ENCODE peak calls at places on chromosomes 11 and 22, in ten cellular contexts. K, V, S, I, N, X, E, Q, P and G are unnamed samples.

GRCh38 chr11:420054-420910 is 5.5 kb upstream of the SIGIRR start:
- DNase-seq in Q (no peak), E (no peak), X (no peak), N (no peak), V (peak), K (no peak), I (no peak), S (no peak), P (peak), G (no peak)

GRCh38 chr11:117380676-117381075 is 53.0 kb downstream of the CEP164 start:
- DNase-seq in E (no peak), N (no peak), X (no peak), Q (no peak), P (no peak), S (no peak), K (no peak), I (no peak), V (no peak), G (no peak)

GRCh38 chr22:23067691-23068090 is 2.6 kb upstream of the GNAZ start:
- DNase-seq in N (no peak), V (no peak), P (no peak), S (peak), X (no peak), K (no peak), E (no peak), I (peak), Q (no peak), G (no peak)

GRCh38 chr22:19801340-19802000 is 40.9 kb downstream of the TBX1 start:
- DNase-seq in I (no peak), N (no peak), Q (no peak), V (no peak), X (no peak), P (no peak), K (no peak), S (no peak), E (no peak), G (no peak)

GRCh38 chr11:117559698-117560097 is 232.0 kb downstream of the CEP164 start:
- DNase-seq in S (no peak), X (no peak), V (no peak), P (no peak), E (no peak), K (no peak), N (no peak), Q (no peak), I (no peak), G (no peak)

GRCh38 chr11:14081541-14082211 is 119.2 kb downstream of the SPON1 start:
- DNase-seq in S (no peak), Q (no peak), V (no peak), I (no peak), E (no peak), P (no peak), N (no peak), K (no peak), X (no peak), G (no peak)

GRCh38 chr22:44975444-44976262 is 34.2 kb downstream of the PHF21B start:
- DNase-seq in X (peak), Q (peak), S (peak), N (peak), K (peak), V (peak), I (peak), E (peak), P (peak), G (peak)

GRCh38 chr22:45096256-45096907 is 67.3 kb upstream of the NUP50 start:
- DNase-seq in Q (peak), E (peak), V (peak), K (peak), N (peak), P (peak), S (peak), X (peak), I (peak), G (peak)

GRCh38 chr11:107689317-107690202 is 22.3 kb downstream of the SLN start:
- DNase-seq in S (peak), X (peak), V (peak), K (no peak), Q (peak), N (peak), I (peak), E (peak), P (peak), G (peak)

GRCh38 chr11:133619973-133620372 is 87.7 kb upstream of the OPCML start:
- DNase-seq in N (no peak), Q (no peak), I (no peak), V (no peak), K (no peak), S (no peak), P (no peak), E (no peak), X (no peak), G (no peak)

GRCh38 chr11:115580416-115580815 is 76.2 kb upstream of the CADM1 start:
- DNase-seq in S (no peak), K (no peak), V (no peak), X (no peak), Q (no peak), I (no peak), E (no peak), P (no peak), N (no peak), G (no peak)

GRCh38 chr22:27135582-27135981 is 478.2 kb downstream of the MIAT start:
- DNase-seq in K (peak), N (no peak), V (no peak), Q (no peak), S (no peak), I (no peak), X (peak), P (no peak), E (no peak), G (no peak)

GRCh38 chr11:32006799-32007388 is 84.0 kb upstream of the RCN1 start:
- DNase-seq in P (peak), Q (peak), V (no peak), K (peak), I (no peak), E (no peak), S (no peak), X (peak), N (no peak), G (no peak)

GRCh38 chr22:30743257-30744020 is 48.8 kb downstream of the OSBP2 start:
- DNase-seq in I (no peak), V (no peak), S (no peak), N (no peak), X (no peak), P (no peak), K (no peak), Q (no peak), E (no peak), G (no peak)

GRCh38 chr11:131595812-131596211 is 225.4 kb downstream of the NTM start:
- DNase-seq in P (no peak), K (no peak), E (no peak), X (no peak), V (no peak), I (no peak), S (no peak), N (no peak), Q (no peak), G (no peak)

GRCh38 chr11:114304065-114304464 is 7.9 kb downstream of the NNMT start:
- DNase-seq in S (no peak), Q (no peak), V (no peak), P (no peak), X (no peak), N (no peak), I (no peak), E (no peak), K (no peak), G (no peak)

GRCh38 chr11:114304969-114305368 is 8.8 kb downstream of the NNMT start:
- DNase-seq in K (no peak), V (no peak), E (no peak), P (no peak), I (no peak), Q (no peak), X (no peak), N (no peak), S (no peak), G (no peak)

GRCh38 chr11:114302663-114303062 is 6.5 kb downstream of the NNMT start:
- DNase-seq in V (no peak), P (no peak), E (no peak), Q (no peak), I (no peak), N (no peak), S (no peak), K (no peak), X (no peak), G (no peak)

GRCh38 chr11:114301088-114301487 is 4.9 kb downstream of the NNMT start:
- DNase-seq in K (no peak), V (no peak), Q (no peak), S (no peak), I (no peak), X (no peak), N (no peak), E (no peak), P (no peak), G (no peak)

DNA sequence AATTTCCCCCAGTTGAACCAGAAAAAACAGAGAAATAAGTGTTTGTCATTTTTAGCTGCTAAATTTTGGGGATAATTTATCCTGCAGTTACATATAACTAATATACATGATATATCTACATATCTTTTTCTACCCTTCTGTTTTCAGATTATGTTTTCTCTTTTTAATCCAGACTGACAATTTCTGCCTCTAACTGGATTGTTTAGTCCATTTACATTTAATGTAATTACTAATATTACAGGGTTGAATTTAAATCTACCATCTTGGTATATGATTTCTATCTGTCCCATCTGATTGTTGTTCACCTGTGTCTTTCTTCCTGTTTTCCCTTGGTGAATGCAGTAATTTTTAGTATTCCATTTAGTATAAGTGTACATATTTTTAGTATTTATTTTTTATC is 5.7 kb downstream of the NNMT start:
- DNase-seq in V (no peak), S (no peak), E (no peak), P (no peak), Q (no peak), I (no peak), X (no peak), K (no peak), N (no peak), G (no peak)
- TF ChIP-seq POLR2A in V (no peak), S (no peak), E (no peak), P (no peak), Q (no peak), I (no peak), X (no peak), K (no peak), N (no peak), G (no peak)

GRCh38 chr22:37317698-37318210 is 35.4 kb downstream of the CYTH4 start:
- DNase-seq in Q (no peak), P (no peak), N (no peak), K (no peak), E (no peak), X (no peak), V (no peak), S (no peak), I (no peak), G (no peak)
- TF ChIP-seq POLR2A in Q (no peak), P (no peak), N (no peak), K (no peak), E (no peak), X (no peak), V (no peak), S (no peak), I (no peak), G (no peak)

GRCh38 chr22:50530857-50531545 is 1.2 kb upstream of the TYMP start:
- DNase-seq in I (peak), P (peak), X (peak), N (peak), S (peak), Q (no peak), V (no peak), K (no peak), E (peak), G (peak)

GRCh38 chr22:50530280-50530856 is 556 bp upstream of the TYMP start:
- DNase-seq in K (no peak), X (peak), E (peak), Q (no peak), I (peak), P (peak), N (peak), S (peak), V (peak), G (peak)

GRCh38 chr22:50527921-50528681 is 1.7 kb downstream of the TYMP start:
- DNase-seq in E (no peak), I (no peak), Q (no peak), S (no peak), V (no peak), X (no peak), N (no peak), P (no peak), K (no peak), G (no peak)

GRCh38 chr22:50528682-50529415 is 963 bp downstream of the TYMP start:
- DNase-seq in E (no peak), S (no peak), N (no peak), P (no peak), K (no peak), V (no peak), X (no peak), I (no peak), Q (no peak), G (no peak)

DNA sequence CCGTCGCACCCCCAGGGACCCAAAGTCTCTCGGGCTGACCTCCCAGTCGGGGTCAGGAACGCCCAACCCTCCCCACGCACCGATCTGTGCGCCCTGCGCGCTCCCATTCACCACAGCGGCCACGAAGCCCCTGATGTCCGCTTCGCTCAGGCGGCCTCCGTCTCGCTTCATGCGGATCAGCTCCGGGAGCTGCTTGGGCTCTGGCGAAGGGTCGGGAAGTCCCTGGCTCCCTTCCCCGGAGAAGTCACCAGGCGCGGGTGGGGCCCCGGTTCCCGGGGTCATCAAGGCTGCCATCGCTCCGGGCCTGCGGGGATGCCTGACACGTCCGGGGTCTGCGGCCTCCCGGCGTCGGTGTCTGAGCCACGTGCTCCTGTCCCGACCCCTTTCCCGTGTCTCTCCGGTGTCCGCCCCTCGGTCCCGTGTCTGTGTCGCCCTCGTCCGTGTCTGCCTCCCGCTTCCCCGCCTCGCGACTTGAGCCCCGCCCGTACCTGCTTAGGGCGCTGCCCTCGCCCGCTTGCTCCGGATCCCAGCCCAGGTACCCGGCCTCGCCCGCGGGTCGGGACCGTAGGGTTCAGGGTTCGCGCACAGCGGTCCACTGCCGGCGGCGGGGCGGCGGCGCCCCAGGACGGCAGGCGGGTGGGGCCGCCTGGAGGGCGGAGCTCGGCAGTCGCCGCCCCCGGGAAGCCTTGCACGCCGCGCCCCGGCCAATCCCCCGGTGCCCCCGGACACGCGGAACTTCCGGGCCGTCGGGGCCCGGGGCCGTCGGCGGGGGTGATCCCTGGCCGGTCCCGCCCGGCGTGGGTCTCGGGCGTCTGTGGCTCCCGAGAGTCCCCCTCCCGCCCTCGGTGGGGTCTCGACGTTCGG is at the start of gene TYMP:
- DNase-seq in V (no peak), S (peak), N (peak), E (peak), P (peak), I (peak), X (no peak), K (no peak), Q (no peak), G (peak)
- TF ChIP-seq POLR2A in V (no peak), S (no peak), N (no peak), E (peak), P (peak), I (peak), X (no peak), K (no peak), Q (no peak), G (peak)

DNA sequence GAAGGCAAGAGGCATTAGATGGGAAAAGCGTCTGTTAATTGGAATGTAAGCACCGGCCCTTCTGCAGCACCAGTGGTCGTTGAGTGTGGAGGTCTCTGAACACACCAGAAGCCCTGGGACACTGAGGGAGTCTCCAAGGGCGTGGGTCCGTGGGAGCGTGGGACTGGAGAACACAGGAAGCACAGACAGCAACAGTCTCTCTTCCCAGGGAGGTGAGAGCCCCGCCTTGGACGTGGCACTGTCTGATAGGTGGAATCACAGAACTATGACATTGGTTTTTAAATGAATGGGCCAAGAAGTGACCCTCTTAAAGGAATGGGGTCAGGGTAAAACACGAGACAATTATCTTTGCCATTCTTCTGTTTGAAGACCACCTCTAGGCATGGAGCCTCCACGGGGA is 28.1 kb upstream of the BID start:
- DNase-seq in P (no peak), N (no peak), X (no peak), V (no peak), E (no peak), Q (no peak), I (no peak), S (no peak), K (no peak), G (no peak)
- TF ChIP-seq POLR2A in P (no peak), N (no peak), X (no peak), V (no peak), E (no peak), Q (no peak), I (no peak), S (no peak), K (no peak), G (no peak)

GRCh38 chr11:8290122-8290810 is 26.6 kb upstream of the LMO1 start:
- DNase-seq in P (no peak), X (no peak), Q (no peak), E (no peak), V (no peak), K (no peak), N (no peak), S (no peak), I (no peak), G (no peak)

GRCh38 chr11:8288824-8289223 is 25.1 kb upstream of the LMO1 start:
- DNase-seq in S (no peak), P (no peak), E (no peak), V (no peak), Q (no peak), N (no peak), I (peak), X (no peak), K (no peak), G (no peak)

GRCh38 chr11:8287297-8288070 is 23.8 kb upstream of the LMO1 start:
- DNase-seq in E (no peak), V (no peak), K (no peak), N (no peak), Q (no peak), I (peak), X (no peak), P (no peak), S (no peak), G (no peak)

GRCh38 chr11:8288166-8288772 is 24.6 kb upstream of the LMO1 start:
- DNase-seq in I (peak), K (no peak), N (no peak), E (no peak), Q (no peak), X (no peak), S (no peak), P (no peak), V (no peak), G (no peak)

DNA sequence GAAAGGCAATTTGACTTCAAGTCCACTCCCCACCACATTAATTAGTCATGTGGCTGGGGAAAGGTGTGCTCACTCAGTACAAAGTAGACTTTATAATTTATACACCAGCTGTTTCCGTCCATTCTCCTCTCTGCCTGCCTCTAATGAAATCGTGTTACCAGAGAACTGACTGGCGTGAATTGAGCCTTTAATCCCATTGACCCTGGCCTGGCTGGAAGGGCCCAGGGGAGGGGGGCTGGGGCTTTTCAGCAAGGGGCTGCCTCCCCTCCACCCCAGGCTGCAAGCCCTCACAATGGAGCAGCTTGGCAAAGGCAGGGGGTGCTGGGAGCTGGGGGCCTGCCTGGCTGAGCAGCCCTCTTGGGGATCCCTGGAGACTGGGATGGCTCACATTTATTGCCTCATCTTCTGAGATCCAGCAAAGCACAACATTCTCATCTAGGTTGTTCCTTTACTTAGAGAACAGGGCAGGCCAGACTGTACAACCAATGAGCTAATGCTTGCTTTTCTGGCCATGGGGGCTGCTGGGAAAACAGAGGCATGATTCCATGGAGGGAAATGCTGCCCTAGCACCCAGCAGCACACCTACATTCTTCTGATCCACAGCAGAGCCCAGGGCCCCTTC is 25.9 kb upstream of the LMO1 start:
- DNase-seq in E (no peak), Q (no peak), S (no peak), P (no peak), K (no peak), X (no peak), V (no peak), N (no peak), I (peak), G (no peak)
- TF ChIP-seq POLR2A in E (no peak), Q (no peak), S (no peak), P (no peak), K (no peak), X (no peak), V (no peak), N (no peak), I (no peak), G (no peak)

DNA sequence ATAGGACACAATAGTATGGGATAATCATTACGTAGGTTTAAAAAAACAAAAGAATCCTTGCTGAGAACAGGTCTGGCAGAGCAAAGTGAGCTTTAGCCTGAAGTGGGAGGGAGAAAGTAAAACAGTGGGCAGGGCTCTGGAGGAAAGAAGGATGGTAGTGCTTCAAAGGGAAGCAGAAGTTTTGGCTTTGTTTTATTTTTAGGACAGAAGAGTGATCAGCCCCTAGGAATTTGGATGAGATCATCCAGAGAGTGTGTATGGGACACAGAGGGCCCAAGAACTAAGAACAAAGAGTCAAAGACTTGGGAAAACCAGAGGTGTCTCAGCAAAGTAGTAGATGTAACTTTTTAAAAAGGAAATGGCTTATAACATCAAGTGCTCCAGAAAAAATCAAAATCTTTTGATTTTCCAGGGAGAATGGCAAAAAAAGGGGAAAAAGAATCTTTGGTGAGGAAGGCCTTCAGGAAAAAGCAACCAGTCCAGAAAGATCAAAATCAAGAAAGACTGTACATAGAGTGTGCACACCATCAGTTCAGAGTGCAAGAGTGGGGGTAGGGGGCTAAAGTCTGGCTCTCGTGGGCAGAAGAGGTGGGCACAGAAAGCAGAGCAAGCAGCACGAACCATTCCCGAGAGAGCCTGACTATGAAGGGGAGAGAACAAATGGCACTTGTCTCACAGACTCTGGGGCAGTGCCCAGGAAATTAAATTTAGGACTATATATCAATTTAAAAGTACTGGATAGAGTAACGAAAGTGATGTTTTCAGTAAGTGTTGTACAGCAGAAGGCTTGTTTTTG is 30.1 kb downstream of the MAPK1 start:
- DNase-seq in S (no peak), I (no peak), K (peak), V (no peak), N (peak), E (no peak), Q (no peak), X (peak), P (no peak), G (no peak)
- TF ChIP-seq POLR2A in S (no peak), I (no peak), K (no peak), V (no peak), N (no peak), E (no peak), Q (no peak), X (no peak), P (no peak), G (no peak)